ENCODE peak calls at places on chromosome X, in four cellular contexts. One of them, this sample, is unnamed.
A peak's percentile ranks its signal among the peaks of the same experiment; 100 is the strongest.

GRCh38 chrX:4944767-4945166 is 1231.3 kb upstream of the PRKX start:
- DNase-seq in activated CD4-positive, alpha-beta T cell treated with anti-CD3 and anti-CD28 coated beads, Interleukin-2, amount 50 U/mL, for 1 hour: no peak
- DNase-seq in GM12891: no peak
- DNase-seq in AG04450: no peak
- DNase-seq in this sample: no peak

GRCh38 chrX:1153940-1154339 is 58.5 kb downstream of the CRLF2 start:
- DNase-seq in activated CD4-positive, alpha-beta T cell treated with anti-CD3 and anti-CD28 coated beads, Interleukin-2, amount 50 U/mL, for 1 hour: no peak
- DNase-seq in GM12891: no peak
- DNase-seq in AG04450: no peak
- DNase-seq in this sample: no peak

GRCh38 chrX:132837126-132837525 is 121.3 kb downstream of the HS6ST2 start:
- DNase-seq in activated CD4-positive, alpha-beta T cell treated with anti-CD3 and anti-CD28 coated beads, Interleukin-2, amount 50 U/mL, for 1 hour: no peak
- DNase-seq in GM12891: no peak
- DNase-seq in AG04450: no peak
- DNase-seq in this sample: no peak

GRCh38 chrX:105502336-105502735 is 281.8 kb upstream of the TEX13A start:
- DNase-seq in activated CD4-positive, alpha-beta T cell treated with anti-CD3 and anti-CD28 coated beads, Interleukin-2, amount 50 U/mL, for 1 hour: no peak
- DNase-seq in GM12891: no peak
- DNase-seq in AG04450: no peak
- DNase-seq in this sample: no peak

GRCh38 chrX:17679820-17680219 is 57.5 kb upstream of the SCML1 start:
- DNase-seq in activated CD4-positive, alpha-beta T cell treated with anti-CD3 and anti-CD28 coated beads, Interleukin-2, amount 50 U/mL, for 1 hour: no peak
- DNase-seq in GM12891: no peak
- DNase-seq in AG04450: no peak
- DNase-seq in this sample: no peak

GRCh38 chrX:38803609-38804480 is 2.6 kb downstream of the MID1IP1 start:
- DNase-seq in activated CD4-positive, alpha-beta T cell treated with anti-CD3 and anti-CD28 coated beads, Interleukin-2, amount 50 U/mL, for 1 hour: peak; percentile 54
- DNase-seq in GM12891: peak; percentile 37
- DNase-seq in AG04450: no peak
- DNase-seq in this sample: peak; percentile 54

GRCh38 chrX:107700317-107700774 is 72.0 kb downstream of the PRPS1 start:
- DNase-seq in activated CD4-positive, alpha-beta T cell treated with anti-CD3 and anti-CD28 coated beads, Interleukin-2, amount 50 U/mL, for 1 hour: no peak
- DNase-seq in GM12891: no peak
- DNase-seq in AG04450: no peak
- DNase-seq in this sample: no peak

GRCh38 chrX:68432648-68433047 is 647 bp downstream of the OPHN1 start:
- DNase-seq in activated CD4-positive, alpha-beta T cell treated with anti-CD3 and anti-CD28 coated beads, Interleukin-2, amount 50 U/mL, for 1 hour: no peak
- DNase-seq in GM12891: no peak
- DNase-seq in AG04450: no peak
- DNase-seq in this sample: no peak

GRCh38 chrX:70494441-70494840 is 49.8 kb downstream of the DLG3 start:
- DNase-seq in activated CD4-positive, alpha-beta T cell treated with anti-CD3 and anti-CD28 coated beads, Interleukin-2, amount 50 U/mL, for 1 hour: no peak
- DNase-seq in GM12891: no peak
- DNase-seq in AG04450: no peak
- DNase-seq in this sample: no peak

GRCh38 chrX:39869846-39870601 is 227.7 kb downstream of the BCOR start:
- DNase-seq in activated CD4-positive, alpha-beta T cell treated with anti-CD3 and anti-CD28 coated beads, Interleukin-2, amount 50 U/mL, for 1 hour: peak; percentile 53
- DNase-seq in GM12891: no peak
- DNase-seq in AG04450: no peak
- DNase-seq in this sample: peak; percentile 70

GRCh38 chrX:23610491-23610890 is 56.8 kb upstream of the PRDX4 start:
- DNase-seq in activated CD4-positive, alpha-beta T cell treated with anti-CD3 and anti-CD28 coated beads, Interleukin-2, amount 50 U/mL, for 1 hour: no peak
- DNase-seq in GM12891: no peak
- DNase-seq in AG04450: no peak
- DNase-seq in this sample: no peak

GRCh38 chrX:19760841-19761512 is 126.4 kb downstream of the SH3KBP1 start:
- DNase-seq in activated CD4-positive, alpha-beta T cell treated with anti-CD3 and anti-CD28 coated beads, Interleukin-2, amount 50 U/mL, for 1 hour: no peak
- DNase-seq in GM12891: no peak
- DNase-seq in AG04450: no peak
- DNase-seq in this sample: no peak

GRCh38 chrX:31524182-31524581 is 452.3 kb upstream of the FTHL17 start:
- DNase-seq in activated CD4-positive, alpha-beta T cell treated with anti-CD3 and anti-CD28 coated beads, Interleukin-2, amount 50 U/mL, for 1 hour: no peak
- DNase-seq in GM12891: no peak
- DNase-seq in AG04450: no peak
- DNase-seq in this sample: no peak

GRCh38 chrX:98057176-98057575 is 1173.5 kb downstream of the RPA4 start:
- DNase-seq in activated CD4-positive, alpha-beta T cell treated with anti-CD3 and anti-CD28 coated beads, Interleukin-2, amount 50 U/mL, for 1 hour: no peak
- DNase-seq in GM12891: no peak
- DNase-seq in AG04450: no peak
- DNase-seq in this sample: no peak

GRCh38 chrX:133786382-133786781 is 199.0 kb downstream of the GPC3 start:
- DNase-seq in activated CD4-positive, alpha-beta T cell treated with anti-CD3 and anti-CD28 coated beads, Interleukin-2, amount 50 U/mL, for 1 hour: no peak
- DNase-seq in GM12891: no peak
- DNase-seq in AG04450: no peak
- DNase-seq in this sample: no peak

This sample was measured in CD4-positive, alpha-beta memory T cell.